ENCODE peak calls at places on chromosome 10, in four cellular contexts. P is WTC11; K is cardiac muscle cell; Y is activated CD8-positive, alpha-beta T cell treated with anti-CD3 and anti-CD28 coated beads, Interleukin-2, amount 10 ng/mL, durations not matched to agents 7 days and 5 days. A is an unnamed sample.

GRCh38 chr10:114697061-114697598 is 39.1 kb upstream of the ABLIM1 start:
- DNase-seq in P (no peak), K (no peak), Y (no peak), A (no peak)

GRCh38 chr10:111076191-111076681 is 593 bp upstream of the ADRA2A start:
- DNase-seq in P (peak; percentile 92), K (peak; percentile 83), Y (peak; percentile 60), A (peak; percentile 74)

GRCh38 chr10:104348601-104349000 is 5.0 kb upstream of the CFAP58 start:
- DNase-seq in P (no peak), K (no peak), Y (no peak), A (no peak)

GRCh38 chr10:133243593-133243992 is 5.9 kb downstream of the VENTX start:
- DNase-seq in P (no peak), K (no peak), Y (no peak), A (no peak)

GRCh38 chr10:130686680-130687300 is 550.6 kb downstream of the GLRX3 start:
- DNase-seq in P (no peak), K (peak; percentile 57), Y (no peak), A (no peak)

GRCh38 chr10:68897336-68897741 is 3.8 kb upstream of the DDX50 start:
- DNase-seq in P (peak; percentile 46), K (peak; percentile 76), Y (peak; percentile 64), A (no peak)

GRCh38 chr10:43867667-43868361 is 219.1 kb upstream of the ZNF32 start:
- DNase-seq in P (no peak), K (no peak), Y (no peak), A (no peak)

GRCh38 chr10:12221323-12222298 is 25.6 kb downstream of the CDC123 start:
- DNase-seq in P (no peak), K (no peak), Y (no peak), A (no peak)

GRCh38 chr10:126501828-126502227 is 113.6 kb upstream of the ADAM12 start:
- DNase-seq in P (no peak), K (no peak), Y (no peak), A (no peak)

GRCh38 chr10:66780796-66781195 is 145.0 kb upstream of the LRRTM3 start:
- DNase-seq in P (no peak), K (no peak), Y (no peak), A (no peak)

GRCh38 chr10:119207713-119208552 is 562 bp downstream of the GRK5 start:
- DNase-seq in P (peak; percentile 51), K (peak; percentile 75), Y (peak; percentile 59), A (peak; percentile 64)

GRCh38 chr10:3754727-3755439 is 30.1 kb downstream of the KLF6 start:
- DNase-seq in P (no peak), K (no peak), Y (no peak), A (no peak)

GRCh38 chr10:100516847-100517246 is 2.8 kb downstream of the SEC31B start:
- DNase-seq in P (peak; percentile 41), K (peak; percentile 17), Y (no peak), A (peak; percentile 74)

GRCh38 chr10:794382-794956 is 105.0 kb upstream of the DIP2C start:
- DNase-seq in P (no peak), K (no peak), Y (no peak), A (no peak)

GRCh38 chr10:133372507-133372906 is 647 bp downstream of the ECHS1 start:
- DNase-seq in P (no peak), K (no peak), Y (no peak), A (no peak)

GRCh38 chr10:35329520-35329919 is 6.8 kb upstream of the CCNY start:
- DNase-seq in P (no peak), K (peak; percentile 40), Y (no peak), A (no peak)

GRCh38 chr10:14588084-14588937 is 186.4 kb downstream of the FAM107B start:
- DNase-seq in P (no peak), K (no peak), Y (peak; percentile 56), A (no peak)

GRCh38 chr10:112912441-112912911 is 37.6 kb upstream of the TCF7L2 start:
- DNase-seq in P (no peak), K (no peak), Y (no peak), A (no peak)

GRCh38 chr10:48412933-48413332 is 106.5 kb downstream of the MAPK8 start:
- DNase-seq in P (no peak), K (no peak), Y (no peak), A (no peak)

GRCh38 chr10:87622290-87623004 is 37.2 kb upstream of the PAPSS2 start:
- DNase-seq in P (peak; percentile 38), K (no peak), Y (no peak), A (no peak)

GRCh38 chr10:14782691-14783363 is 8.1 kb upstream of the FAM107B start:
- DNase-seq in P (no peak), K (no peak), Y (no peak), A (no peak)

GRCh38 chr10:80506189-80506575 is 31.5 kb upstream of the SH2D4B start:
- DNase-seq in P (no peak), K (no peak), Y (no peak), A (no peak)

GRCh38 chr10:74153123-74153522 is 2.1 kb downstream of the ADK start:
- DNase-seq in P (no peak), K (peak; percentile 45), Y (no peak), A (no peak)

GRCh38 chr10:24912214-24912613 is 40.2 kb downstream of the PRTFDC1 start:
- DNase-seq in P (no peak), K (no peak), Y (no peak), A (no peak)

GRCh38 chr10:124762281-124762680 is 18.1 kb upstream of the FAM53B start:
- DNase-seq in P (no peak), K (no peak), Y (no peak), A (no peak)

GRCh38 chr10:59945590-59945989 is 39.2 kb upstream of the CCDC6 start:
- DNase-seq in P (no peak), K (no peak), Y (no peak), A (no peak)

GRCh38 chr10:117885206-117885605 is 161.5 kb downstream of the RAB11FIP2 start:
- DNase-seq in P (no peak), K (no peak), Y (no peak), A (no peak)

GRCh38 chr10:11205026-11205772 is 187.5 kb downstream of the CELF2 start:
- DNase-seq in P (no peak), K (no peak), Y (no peak), A (no peak)

A was measured in psoas muscle.